ENCODE peak calls at places on chromosomes 16 and 17, in five cellular contexts. R is SW 1271; L is NCI-H146; V is ACHN; Z is stimulated activated naive CD8-positive, alpha-beta T cell treated with anti-CD3 and anti-CD28 coated beads, Interleukin-15, Interleukin-2, amounts not matched to agents 100 U/mL and 50 U/mL, for 24 hours. M is an unnamed sample.

GRCh38 chr16:49854227-49855203 is 1.4 kb downstream of the ZNF423 start:
- DNase-seq in Z (peak), R (no peak), V (no peak), L (peak), M (peak)

GRCh38 chr17:4553669-4554068 is 1.5 kb downstream of the MYBBP1A start:
- DNase-seq in L (no peak), R (no peak), Z (no peak), V (no peak), M (no peak)

GRCh38 chr17:80092959-80093358 is 8.4 kb upstream of the GAA start:
- DNase-seq in L (no peak), R (no peak), V (no peak), Z (no peak), M (no peak)

GRCh38 chr17:29620271-29620670 is 2.4 kb downstream of the CORO6 start:
- DNase-seq in L (no peak), V (no peak), Z (no peak), R (no peak), M (no peak)

GRCh38 chr16:68779891-68780290 is 42.8 kb downstream of the CDH1 start:
- DNase-seq in V (no peak), L (peak), R (no peak), Z (no peak), M (no peak)

GRCh38 chr17:75720656-75721462 is at the start of gene ITGB4:
- DNase-seq in Z (peak), V (peak), R (no peak), L (peak), M (no peak)

GRCh38 chr17:12256380-12256995 is 235.8 kb downstream of the MAP2K4 start:
- DNase-seq in Z (peak), R (no peak), V (peak), L (peak), M (peak)

GRCh38 chr16:66845791-66846221 is 1.6 kb downstream of the CA7 start:
- DNase-seq in Z (no peak), R (no peak), L (peak), V (peak), M (peak)

GRCh38 chr17:74569392-74570003 is 2.2 kb upstream of the CD300H start:
- DNase-seq in V (peak), R (peak), L (no peak), Z (peak), M (peak)

GRCh38 chr16:82888616-82889015 is 261.8 kb downstream of the CDH13 start:
- DNase-seq in Z (no peak), L (no peak), V (no peak), R (no peak), M (peak)

GRCh38 chr17:44627513-44627912 is 28.8 kb upstream of the MEIOC start:
- DNase-seq in V (no peak), L (peak), Z (no peak), R (no peak), M (no peak)

GRCh38 chr16:89114159-89114981 is 20.7 kb downstream of the ACSF3 start:
- DNase-seq in Z (no peak), L (no peak), V (no peak), R (no peak), M (no peak)

GRCh38 chr17:78716814-78717393 is 65.2 kb downstream of the CYTH1 start:
- DNase-seq in R (no peak), V (peak), L (peak), Z (no peak), M (peak)

GRCh38 chr17:82371333-82372062 is at the start of gene UTS2R:
- DNase-seq in V (no peak), L (peak), Z (no peak), R (no peak), M (no peak)

GRCh38 chr17:46194393-46195216 is 1.4 kb upstream of the KANSL1 start:
- DNase-seq in V (peak), Z (peak), R (no peak), L (no peak), M (peak)

GRCh38 chr17:81960130-81960958 is 643 bp downstream of the NOTUM start:
- DNase-seq in R (no peak), L (peak), V (no peak), Z (no peak), M (no peak)

GRCh38 chr17:75174996-75175395 is 7.8 kb downstream of the SUMO2 start:
- DNase-seq in Z (no peak), V (no peak), R (no peak), L (no peak), M (no peak)

GRCh38 chr17:57860414-57860999 is 10.7 kb upstream of the MRPS23 start:
- DNase-seq in Z (no peak), V (no peak), R (no peak), L (no peak), M (no peak)

GRCh38 chr17:62761884-62762283 is 46.2 kb downstream of the MARCHF10 start:
- DNase-seq in V (no peak), R (no peak), Z (no peak), L (peak), M (no peak)

GRCh38 chr17:70144260-70144846 is 25.0 kb upstream of the KCNJ2 start:
- DNase-seq in V (peak), R (no peak), L (no peak), Z (no peak), M (peak)

M was measured in A673.